ENCODE peak calls at places on chromosome 19, in seven cellular contexts. P is CD8-positive, alpha-beta T cell; X is fibroblast of villous mesenchyme; J is astrocyte of the hippocampus; T is stimulated activated CD8-positive, alpha-beta memory T cell treated with anti-CD3 and anti-CD28 coated beads, Interleukin-7, amount 100 ng/mL, for 48 hours; F is coronary artery; M is activated B cell treated with CpG ODN at 0.5 μM for 24 hours. O is an unnamed sample.

GRCh38 chr19:13995878-13996765 is 10.0 kb downstream of the RFX1 start:
- DNase-seq in F (no peak), T (no peak), M (no peak), P (no peak), J (no peak), X (no peak), O (no peak)

GRCh38 chr19:49380391-49380790 is 7.7 kb upstream of the KASH5 start:
- DNase-seq in P (no peak), J (no peak), F (no peak), T (no peak), M (no peak), X (no peak), O (no peak)

GRCh38 chr19:12984683-12985048 is 10.6 kb upstream of the NFIX start:
- DNase-seq in P (no peak), F (no peak), T (no peak), M (no peak), J (no peak), X (no peak), O (no peak)

GRCh38 chr19:41219924-41220567 is 1.0 kb downstream of the AXL start:
- DNase-seq in F (no peak), T (no peak), M (no peak), X (peak), P (no peak), J (peak), O (no peak)

GRCh38 chr19:35099897-35100275 is 15.7 kb upstream of the FXYD3 start:
- DNase-seq in P (no peak), F (no peak), J (no peak), M (no peak), T (no peak), X (no peak), O (no peak)

GRCh38 chr19:6890938-6891337 is 3.6 kb downstream of the ADGRE1 start:
- DNase-seq in T (no peak), P (no peak), M (no peak), F (no peak), J (no peak), X (no peak), O (no peak)

GRCh38 chr19:853014-853553 is 981 bp downstream of the ELANE start:
- DNase-seq in P (no peak), T (no peak), F (no peak), X (no peak), J (no peak), M (no peak), O (no peak)

GRCh38 chr19:45507864-45508680 is 793 bp downstream of the VASP start:
- DNase-seq in F (no peak), P (no peak), J (peak), T (no peak), M (peak), X (no peak), O (no peak)

GRCh38 chr19:53962887-53963435 is at the start of gene CACNG8:
- DNase-seq in P (no peak), T (no peak), X (no peak), F (no peak), M (no peak), J (no peak), O (no peak)

GRCh38 chr19:44823373-44823698 is 14.4 kb downstream of the BCAM start:
- DNase-seq in F (no peak), M (no peak), P (no peak), J (no peak), T (no peak), X (no peak), O (no peak)

GRCh38 chr19:19361075-19361594 is 40.5 kb downstream of the MAU2 start:
- DNase-seq in X (peak), M (peak), F (peak), P (peak), T (peak), J (peak), O (peak)

GRCh38 chr19:290539-291521 is at the start of gene PLPP2:
- DNase-seq in T (no peak), M (no peak), P (no peak), F (no peak), J (peak), X (no peak), O (no peak)

GRCh38 chr19:2084993-2085720 is 11.0 kb downstream of the MOB3A start:
- DNase-seq in X (peak), M (peak), P (peak), T (peak), F (no peak), J (no peak), O (peak)

GRCh38 chr19:16649734-16650133 is 10.2 kb downstream of the SMIM7 start:
- DNase-seq in M (no peak), P (no peak), X (no peak), F (no peak), J (no peak), T (no peak), O (no peak)

GRCh38 chr19:40150170-40150569 is 41.1 kb upstream of the MAP3K10 start:
- DNase-seq in P (no peak), M (no peak), X (peak), F (no peak), T (no peak), J (no peak), O (no peak)

GRCh38 chr19:54063350-54064078 is at the start of gene VSTM1:
- DNase-seq in F (no peak), X (no peak), J (no peak), T (no peak), P (no peak), M (no peak), O (no peak)

GRCh38 chr19:19319725-19320361 is 466 bp downstream of the SUGP1 start:
- DNase-seq in T (no peak), P (no peak), M (no peak), X (no peak), F (no peak), J (no peak), O (no peak)

GRCh38 chr19:45172173-45172572 is 5.9 kb downstream of the TRAPPC6A start:
- DNase-seq in T (no peak), M (no peak), F (no peak), X (no peak), J (no peak), P (no peak), O (no peak)

GRCh38 chr19:50667759-50668231 is 18.6 kb downstream of the C19orf81 start:
- DNase-seq in X (no peak), J (no peak), P (no peak), M (no peak), T (no peak), F (no peak), O (no peak)

GRCh38 chr19:28685802-28686201 is 527.1 kb downstream of the UQCRFS1 start:
- DNase-seq in J (no peak), P (no peak), M (no peak), F (no peak), X (no peak), T (no peak), O (no peak)

GRCh38 chr19:10320602-10321416 is 5.0 kb upstream of the FDX2 start:
- DNase-seq in X (no peak), M (no peak), J (no peak), P (no peak), T (no peak), F (no peak), O (no peak)

GRCh38 chr19:3276341-3276799 is 51.9 kb downstream of the CELF5 start:
- DNase-seq in J (no peak), F (no peak), T (no peak), P (peak), M (no peak), X (no peak), O (no peak)

GRCh38 chr19:36488816-36489138 is 584 bp downstream of the ZNF566 start:
- DNase-seq in P (no peak), J (no peak), T (peak), X (peak), F (peak), M (no peak), O (no peak)

GRCh38 chr19:33387351-33388230 is 14.1 kb downstream of the CEBPG start:
- DNase-seq in M (no peak), X (no peak), J (no peak), T (no peak), P (no peak), F (no peak), O (no peak)

GRCh38 chr19:31553112-31553843 is 204.0 kb upstream of the TSHZ3 start:
- DNase-seq in M (no peak), F (no peak), P (no peak), J (no peak), X (no peak), T (no peak), O (no peak)

GRCh38 chr19:30073152-30074000 is 131.3 kb downstream of the URI1 start:
- DNase-seq in P (no peak), F (no peak), M (no peak), T (no peak), J (no peak), X (no peak), O (no peak)

GRCh38 chr19:39199025-39199424 is 2.3 kb downstream of the NCCRP1 start:
- DNase-seq in P (no peak), F (no peak), T (no peak), M (no peak), X (peak), J (peak), O (no peak)